ENCODE peak calls at places on chromosomes 4 and X, in seven cellular contexts. T is HFF-Myc, U is neural progenitor cell, F is type B pancreatic cell, S is keratinocyte, L is AG04450, J is esophagus squamous epithelium. A is an unnamed sample.

GRCh38 chrX:8960809-8961413 is 73.0 kb downstream of the FAM9B start:
- DNase-seq in J (no peak), F (no peak), S (no peak), L (no peak), U (peak; percentile 29), T (peak; percentile 54), A (no peak)

GRCh38 chrX:2712890-2713860 is 22.1 kb downstream of the CD99 start:
- DNase-seq in U (no peak), F (no peak), J (no peak), S (no peak), L (no peak), T (no peak), A (no peak)

GRCh38 chr4:151784676-151785075 is 23.9 kb upstream of the GATB start:
- DNase-seq in T (no peak), F (no peak), U (no peak), L (no peak), J (no peak), S (no peak), A (no peak)

GRCh38 chrX:17606211-17606610 is 131.1 kb upstream of the SCML1 start:
- DNase-seq in S (no peak), L (no peak), J (no peak), F (no peak), U (no peak), T (no peak), A (no peak)

GRCh38 chrX:88135735-88136134 is 611.3 kb upstream of the CPXCR1 start:
- DNase-seq in J (no peak), L (no peak), S (no peak), U (no peak), F (no peak), T (no peak), A (no peak)

GRCh38 chr4:68655764-68656444 is 14.5 kb downstream of the UGT2B15 start:
- DNase-seq in T (no peak), S (no peak), J (no peak), F (no peak), L (no peak), U (no peak), A (no peak)

GRCh38 chrX:24774650-24775049 is 80.9 kb downstream of the POLA1 start:
- DNase-seq in S (no peak), F (no peak), J (no peak), T (no peak), U (no peak), L (no peak), A (no peak)

GRCh38 chr4:47222276-47222675 is 190.9 kb downstream of the GABRB1 start:
- DNase-seq in U (no peak), F (no peak), L (no peak), T (no peak), J (no peak), S (no peak), A (no peak)

GRCh38 chr4:15740764-15741404 is 37.2 kb upstream of the CD38 start:
- DNase-seq in S (no peak), J (no peak), U (no peak), T (no peak), F (no peak), L (no peak), A (no peak)

GRCh38 chrX:119071381-119071780 is 1.4 kb upstream of the CT47C1 start:
- DNase-seq in T (no peak), J (no peak), F (no peak), U (no peak), L (no peak), S (no peak), A (peak; percentile 23)

GRCh38 chr4:88880001-88880400 is 177.0 kb downstream of the FAM13A start:
- DNase-seq in T (no peak), F (no peak), U (no peak), S (no peak), J (no peak), L (no peak), A (no peak)

GRCh38 chr4:15902741-15903140 is 35.8 kb downstream of the FGFBP1 start:
- DNase-seq in L (no peak), J (no peak), T (no peak), S (no peak), U (no peak), F (no peak), A (no peak)

GRCh38 chr4:12576409-12576808 is 907.7 kb downstream of the RAB28 start:
- DNase-seq in T (no peak), F (no peak), U (no peak), S (no peak), L (no peak), J (no peak), A (no peak)

GRCh38 chr4:85132117-85132516 is 165.6 kb upstream of the WDFY3 start:
- DNase-seq in J (no peak), S (no peak), L (no peak), U (no peak), F (no peak), T (no peak), A (no peak)

GRCh38 chr4:110172972-110173371 is 25.4 kb downstream of the ELOVL6 start:
- DNase-seq in U (no peak), F (no peak), T (no peak), J (no peak), S (no peak), L (no peak), A (no peak)

GRCh38 chr4:23135792-23136645 is 443.3 kb downstream of the GBA3 start:
- DNase-seq in S (peak; percentile 17), T (peak; percentile 12), F (no peak), U (peak; percentile 73), J (no peak), L (no peak), A (peak; percentile 22)

GRCh38 chr4:177489847-177490246 is 47.6 kb upstream of the AGA start:
- DNase-seq in J (no peak), T (no peak), U (no peak), S (no peak), L (no peak), F (no peak), A (no peak)

GRCh38 chr4:113080050-113080449 is 30.6 kb downstream of the ANK2 start:
- DNase-seq in F (no peak), S (no peak), J (no peak), U (peak; percentile 19), T (no peak), L (no peak), A (no peak)

GRCh38 chr4:106409901-106410889 is 41.6 kb upstream of the GIMD1 start:
- DNase-seq in S (no peak), J (no peak), F (no peak), L (no peak), U (no peak), T (no peak), A (no peak)

GRCh38 chr4:40603281-40603680 is 26.4 kb downstream of the RBM47 start:
- DNase-seq in F (no peak), U (no peak), S (no peak), J (no peak), T (no peak), L (no peak), A (no peak)

GRCh38 chr4:136864580-136865185 is 667.6 kb downstream of the PCDH18 start:
- DNase-seq in J (no peak), U (peak; percentile 79), L (peak; percentile 58), S (peak; percentile 4), T (peak; percentile 32), F (no peak), A (peak; percentile 38)

GRCh38 chr4:73376251-73376650 is 27.8 kb upstream of the ALB start:
- DNase-seq in T (no peak), J (no peak), F (no peak), L (no peak), U (no peak), S (no peak), A (no peak)

GRCh38 chrX:74535633-74536141 is 78.7 kb downstream of the RLIM start:
- DNase-seq in S (no peak), T (no peak), J (no peak), F (no peak), U (peak; percentile 46), L (no peak), A (peak; percentile 54)

GRCh38 chr4:175929441-175929840 is 117.4 kb upstream of the GPM6A start:
- DNase-seq in J (no peak), F (no peak), U (no peak), L (no peak), T (no peak), S (no peak), A (no peak)

GRCh38 chr4:6855692-6856297 is 53.8 kb upstream of the TBC1D14 start:
- DNase-seq in J (no peak), U (no peak), L (peak; percentile 74), T (peak; percentile 60), F (no peak), S (no peak), A (peak; percentile 68)

GRCh38 chr4:20378181-20378580 is 126.5 kb downstream of the SLIT2 start:
- DNase-seq in L (no peak), S (no peak), T (no peak), F (no peak), U (no peak), J (no peak), A (no peak)

GRCh38 chrX:29196501-29196900 is 609.3 kb downstream of the IL1RAPL1 start:
- DNase-seq in F (no peak), T (no peak), U (peak; percentile 11), S (no peak), J (no peak), L (no peak), A (no peak)

DNA sequence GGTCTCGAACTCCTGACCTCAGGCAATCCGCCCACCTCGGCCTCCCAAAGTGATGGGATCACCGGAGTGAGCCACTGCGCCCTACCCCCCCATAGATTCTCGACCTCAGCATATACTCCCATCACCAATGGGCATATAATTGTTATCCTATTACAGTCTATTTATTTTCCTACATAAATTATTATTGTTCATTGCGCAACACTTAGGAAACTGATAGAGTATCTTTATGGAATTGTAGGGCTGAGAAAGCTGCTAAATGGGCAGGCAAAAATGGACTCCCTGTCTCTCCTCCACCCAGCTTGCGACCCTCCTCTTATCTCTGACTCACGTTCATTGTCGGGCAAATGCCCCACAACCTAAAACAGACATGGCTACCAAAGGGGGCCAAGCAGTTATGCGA is 1.0 kb downstream of the ERVMER34-1 start:
- DNase-seq in F (no peak), L (no peak), J (no peak), T (no peak), U (no peak), S (no peak), A (no peak)
- TF ChIP-seq CTCF in F (no peak), L (no peak), J (no peak), T (no peak), U (no peak), S (no peak), A (no peak)

GRCh38 chr4:38606587-38606905 is 57.5 kb upstream of the KLF3 start:
- DNase-seq in S (no peak), T (no peak), F (no peak), L (no peak), U (no peak), J (no peak), A (no peak)
- TF ChIP-seq CTCF in S (no peak), T (no peak), F (no peak), L (no peak), U (no peak), J (no peak), A (no peak)

DNA sequence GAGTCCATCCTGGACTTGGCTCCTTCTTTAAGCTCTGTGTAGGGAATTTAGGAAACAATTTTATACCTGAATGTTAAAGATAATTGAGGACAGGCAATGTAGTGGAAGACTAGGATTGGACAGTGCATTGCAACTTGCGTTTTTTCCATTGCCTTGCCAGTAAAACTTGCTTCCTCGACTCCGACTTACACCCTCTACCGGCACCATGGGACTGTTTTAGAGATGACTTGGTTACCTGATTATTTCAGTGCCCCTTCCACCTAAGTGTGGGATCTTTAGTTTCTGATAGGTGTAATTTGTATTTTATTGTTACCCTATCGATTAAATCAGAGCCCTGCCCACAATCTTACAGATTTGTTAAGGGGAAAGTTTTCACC is 1.2 kb downstream of the PRPS1 start:
- DNase-seq in U (peak; percentile 56), L (no peak), S (no peak), T (no peak), F (no peak), J (no peak), A (no peak)
- TF ChIP-seq CTCF in U (peak; percentile 47), L (peak; percentile 48), S (peak; percentile 30), T (peak; percentile 21), F (peak; percentile 31), J (no peak), A (no peak)

GRCh38 chr4:103032575-103032974 is 13.1 kb upstream of the SLC9B1 start:
- DNase-seq in L (no peak), S (no peak), J (no peak), F (no peak), T (no peak), U (peak; percentile 71), A (no peak)
- TF ChIP-seq CTCF in L (peak; percentile 72), S (peak; percentile 69), J (no peak), F (peak; percentile 62), T (peak; percentile 64), U (peak; percentile 69), A (peak; percentile 50)

A was measured in GM13977.